ENCODE peak calls at places on chromosomes 5 and 9, in seven cellular contexts. L, A, P, N, E, M and O are unnamed samples.

GRCh38 chr5:147327421-147327820 is 92.6 kb downstream of the STK32A start:
- DNase-seq in M (no peak), E (no peak), A (no peak), L (no peak), P (no peak), N (no peak), O (no peak)

GRCh38 chr9:87505869-87506678 is 8.4 kb downstream of the DAPK1 start:
- DNase-seq in L (no peak), N (no peak), A (no peak), E (no peak), P (no peak), M (no peak), O (no peak)

GRCh38 chr9:121498150-121498486 is 1.5 kb downstream of the GGTA1 start:
- DNase-seq in A (peak), L (no peak), N (peak), M (peak), E (no peak), P (peak), O (no peak)

GRCh38 chr5:53645078-53645477 is 84.6 kb downstream of the NDUFS4 start:
- DNase-seq in A (no peak), E (no peak), N (no peak), L (no peak), M (no peak), P (no peak), O (no peak)

GRCh38 chr5:119860463-119860862 is 231.1 kb downstream of the FAM170A start:
- DNase-seq in A (no peak), M (no peak), E (no peak), L (no peak), P (no peak), N (no peak), O (no peak)

GRCh38 chr5:10611290-10611689 is 47.4 kb downstream of the ANKRD33B start:
- DNase-seq in M (no peak), A (peak), E (no peak), N (no peak), L (no peak), P (no peak), O (no peak)

GRCh38 chr5:129591508-129592160 is 131.5 kb downstream of the ADAMTS19 start:
- DNase-seq in M (no peak), A (no peak), L (no peak), P (no peak), N (peak), E (no peak), O (no peak)

GRCh38 chr9:19130436-19130835 is 3.1 kb upstream of the PLIN2 start:
- DNase-seq in L (no peak), M (no peak), N (no peak), A (no peak), E (no peak), P (no peak), O (no peak)

GRCh38 chr5:40221796-40222195 is 457.9 kb upstream of the PTGER4 start:
- DNase-seq in N (peak), P (no peak), A (peak), M (no peak), E (no peak), L (no peak), O (no peak)

GRCh38 chr5:683619-684481 is 9.3 kb downstream of the TPPP start:
- DNase-seq in A (no peak), M (no peak), N (no peak), P (no peak), L (no peak), E (peak), O (no peak)

GRCh38 chr9:9078301-9078700 is 1278.7 kb upstream of the DMAC1 start:
- DNase-seq in N (no peak), A (no peak), P (no peak), M (no peak), L (no peak), E (no peak), O (no peak)

GRCh38 chr5:39433123-39433522 is 8.3 kb upstream of the DAB2 start:
- DNase-seq in N (no peak), A (no peak), L (no peak), E (no peak), P (no peak), M (no peak), O (no peak)

GRCh38 chr9:132901859-132902831 is 23.4 kb downstream of the SPACA9 start:
- DNase-seq in P (peak), L (peak), M (peak), N (peak), E (peak), A (peak), O (peak)

GRCh38 chr9:36798350-36799065 is 225.8 kb downstream of the MELK start:
- DNase-seq in N (no peak), P (no peak), L (no peak), A (no peak), M (no peak), E (no peak), O (no peak)

GRCh38 chr9:133347515-133347984 is 381 bp downstream of the MED22 start:
- DNase-seq in M (no peak), A (peak), E (peak), N (no peak), L (peak), P (peak), O (peak)

GRCh38 chr9:137759117-137759516 is 118.5 kb upstream of the CACNA1B start:
- DNase-seq in M (no peak), E (no peak), A (no peak), N (no peak), P (no peak), L (no peak), O (no peak)

GRCh38 chr5:83007755-83008154 is 69.4 kb downstream of the TMEM167A start:
- DNase-seq in M (no peak), E (no peak), L (no peak), P (no peak), A (no peak), N (no peak), O (no peak)

GRCh38 chr5:1865486-1865885 is 17.2 kb downstream of the IRX4 start:
- DNase-seq in E (no peak), N (no peak), M (no peak), A (no peak), L (no peak), P (no peak), O (no peak)

GRCh38 chr9:120925535-120926396 is 830 bp downstream of the TRAF1 start:
- DNase-seq in A (peak), N (peak), P (peak), E (no peak), M (no peak), L (no peak), O (no peak)

GRCh38 chr9:90219548-90220118 is 423.0 kb downstream of the DIRAS2 start:
- DNase-seq in L (no peak), N (no peak), E (no peak), A (no peak), M (no peak), P (no peak), O (no peak)

GRCh38 chr9:128022886-128023285 is 42.1 kb upstream of the EEIG1 start:
- DNase-seq in P (peak), L (no peak), N (no peak), A (peak), E (no peak), M (no peak), O (no peak)

GRCh38 chr5:28234356-28234968 is 1196.1 kb upstream of the CDH9 start:
- DNase-seq in N (no peak), A (peak), E (no peak), P (no peak), M (no peak), L (no peak), O (no peak)

GRCh38 chr9:124695280-124695890 is 75.7 kb downstream of the NR6A1 start:
- DNase-seq in M (no peak), N (no peak), L (no peak), A (peak), P (no peak), E (no peak), O (no peak)

GRCh38 chr9:121447341-121447834 is 52.3 kb downstream of the GGTA1 start:
- DNase-seq in N (no peak), M (peak), L (no peak), E (no peak), P (peak), A (peak), O (no peak)

GRCh38 chr5:61332369-61332745 is 299 bp downstream of the ZSWIM6 start:
- DNase-seq in A (no peak), L (no peak), P (peak), E (no peak), M (no peak), N (no peak), O (no peak)

GRCh38 chr5:138212828-138213160 is 329 bp downstream of the CDC23 start:
- DNase-seq in E (no peak), N (no peak), A (no peak), M (no peak), P (peak), L (no peak), O (no peak)

GRCh38 chr9:119675951-119676350 is 306.7 kb upstream of the BRINP1 start:
- DNase-seq in A (no peak), E (no peak), L (no peak), N (no peak), M (no peak), P (no peak), O (no peak)

GRCh38 chr5:124951676-124952075 is 205.2 kb upstream of the ZNF608 start:
- DNase-seq in L (no peak), E (no peak), N (no peak), P (no peak), M (no peak), A (no peak), O (no peak)

GRCh38 chr5:674630-675011 is 18.5 kb downstream of the TPPP start:
- DNase-seq in L (no peak), N (no peak), E (peak), M (no peak), A (no peak), P (no peak), O (no peak)

GRCh38 chr9:109967651-109968331 is 187.8 kb downstream of the PALM2AKAP2 start:
- DNase-seq in N (no peak), M (no peak), E (no peak), A (no peak), L (no peak), P (no peak), O (no peak)

GRCh38 chr5:169723103-169723831 is 86.2 kb downstream of the DOCK2 start:
- DNase-seq in A (no peak), P (no peak), L (no peak), M (no peak), E (no peak), N (no peak), O (no peak)

DNA sequence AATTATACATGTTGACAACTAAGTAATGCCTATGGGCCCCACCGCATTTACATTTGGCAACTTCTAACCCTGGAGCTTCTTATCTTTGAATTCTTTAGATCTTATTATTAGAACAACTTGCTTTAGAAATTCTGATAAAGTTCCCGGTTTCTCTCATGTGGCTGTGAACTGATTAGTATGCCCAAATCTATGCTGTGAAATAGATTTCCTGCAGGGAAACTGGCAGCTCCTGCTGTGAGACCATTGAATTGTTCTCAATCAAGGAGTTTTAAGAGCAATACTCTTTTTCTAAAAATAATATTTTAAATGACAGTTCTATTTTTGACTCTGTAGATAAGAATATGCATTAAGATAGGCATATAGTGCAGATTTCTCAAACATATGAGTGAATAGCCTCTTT is 177.5 kb downstream of the GABRB2 start:
- DNase-seq in P (no peak), E (no peak), N (no peak), L (no peak), M (no peak), A (no peak), O (no peak)
- TF ChIP-seq CTCF in P (no peak), E (no peak), N (no peak), L (no peak), M (no peak), A (no peak), O (no peak)

GRCh38 chr9:97959585-97959984 is 21.6 kb upstream of the HEMGN start:
- DNase-seq in M (no peak), P (no peak), E (no peak), L (no peak), A (no peak), N (no peak), O (no peak)

GRCh38 chr9:97956365-97956764 is 18.4 kb upstream of the HEMGN start:
- DNase-seq in A (no peak), E (no peak), N (no peak), P (no peak), L (no peak), M (no peak), O (no peak)

GRCh38 chr9:97958812-97959511 is 21.0 kb upstream of the HEMGN start:
- DNase-seq in A (peak), N (peak), E (no peak), P (peak), M (no peak), L (no peak), O (no peak)

GRCh38 chr9:97954550-97954989 is 16.6 kb upstream of the HEMGN start:
- DNase-seq in A (peak), M (no peak), N (no peak), E (no peak), L (no peak), P (peak), O (no peak)
- TF ChIP-seq CTCF in A (peak), M (peak), N (peak), E (peak), L (peak), P (peak), O (peak)

DNA sequence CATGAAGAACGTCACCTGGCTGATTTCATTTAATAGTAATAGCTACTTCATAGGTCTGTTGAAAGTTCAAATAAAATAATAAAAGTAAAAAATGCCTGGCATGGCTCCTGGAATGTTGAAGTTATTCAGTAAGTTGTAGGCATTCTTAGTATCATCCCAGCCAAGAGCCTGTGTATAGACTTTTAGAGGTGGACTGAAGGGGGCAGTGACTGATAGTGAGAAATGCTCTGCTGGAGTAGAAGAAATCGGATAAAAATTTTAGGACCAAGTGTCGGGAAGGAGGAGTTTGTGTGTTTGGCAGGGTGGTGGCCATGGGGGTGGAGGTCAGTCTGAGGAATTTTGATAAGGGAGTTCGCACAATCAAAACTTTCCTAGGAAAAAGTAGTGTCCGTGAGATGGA is 3.6 kb downstream of the ZFP2 start:
- DNase-seq in M (no peak), A (no peak), E (no peak), N (no peak), P (no peak), L (no peak), O (no peak)
- TF ChIP-seq CTCF in M (no peak), A (no peak), E (no peak), N (no peak), P (peak), L (no peak), O (no peak)

GRCh38 chr5:81884871-81885270 is 87.0 kb upstream of the ATG10 start:
- DNase-seq in P (no peak), E (no peak), M (no peak), N (no peak), L (no peak), A (no peak), O (no peak)
- TF ChIP-seq CTCF in P (no peak), E (no peak), M (no peak), N (no peak), L (no peak), A (no peak), O (no peak)

DNA sequence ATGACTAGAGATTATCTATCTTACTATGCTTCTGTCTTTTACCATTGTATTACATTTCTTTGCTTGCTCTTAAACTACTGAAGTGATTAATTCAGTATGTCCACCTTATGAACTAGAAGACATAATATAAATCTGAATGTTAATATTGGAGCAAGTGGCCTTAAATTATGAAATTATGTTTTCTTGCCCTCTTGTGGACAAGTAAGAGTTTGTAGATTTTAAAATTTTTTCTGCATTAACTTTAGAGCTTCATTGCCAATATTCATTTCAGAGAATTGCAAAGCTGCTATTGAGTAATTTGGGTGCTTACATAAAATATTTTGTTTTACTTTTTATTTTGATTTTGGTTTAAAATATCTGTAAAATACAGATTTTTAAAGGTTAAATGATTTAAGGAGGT is 55.3 kb downstream of the RANBP17 start:
- DNase-seq in P (peak), E (no peak), M (no peak), A (no peak), L (no peak), N (no peak), O (no peak)
- TF ChIP-seq CTCF in P (peak), E (peak), M (no peak), A (no peak), L (no peak), N (no peak), O (peak)

GRCh38 chr5:143218563-143219170 is 184.8 kb downstream of the NR3C1 start:
- DNase-seq in P (no peak), L (no peak), N (no peak), A (no peak), M (no peak), E (no peak), O (no peak)
- TF ChIP-seq CTCF in P (no peak), L (no peak), N (no peak), A (no peak), M (no peak), E (no peak), O (no peak)

GRCh38 chr5:116037236-116037822 is 5.1 kb downstream of the ARL14EPL start:
- DNase-seq in E (no peak), P (peak), N (no peak), L (no peak), M (no peak), A (no peak), O (no peak)
- TF ChIP-seq CTCF in E (no peak), P (peak), N (no peak), L (no peak), M (peak), A (peak), O (no peak)

DNA sequence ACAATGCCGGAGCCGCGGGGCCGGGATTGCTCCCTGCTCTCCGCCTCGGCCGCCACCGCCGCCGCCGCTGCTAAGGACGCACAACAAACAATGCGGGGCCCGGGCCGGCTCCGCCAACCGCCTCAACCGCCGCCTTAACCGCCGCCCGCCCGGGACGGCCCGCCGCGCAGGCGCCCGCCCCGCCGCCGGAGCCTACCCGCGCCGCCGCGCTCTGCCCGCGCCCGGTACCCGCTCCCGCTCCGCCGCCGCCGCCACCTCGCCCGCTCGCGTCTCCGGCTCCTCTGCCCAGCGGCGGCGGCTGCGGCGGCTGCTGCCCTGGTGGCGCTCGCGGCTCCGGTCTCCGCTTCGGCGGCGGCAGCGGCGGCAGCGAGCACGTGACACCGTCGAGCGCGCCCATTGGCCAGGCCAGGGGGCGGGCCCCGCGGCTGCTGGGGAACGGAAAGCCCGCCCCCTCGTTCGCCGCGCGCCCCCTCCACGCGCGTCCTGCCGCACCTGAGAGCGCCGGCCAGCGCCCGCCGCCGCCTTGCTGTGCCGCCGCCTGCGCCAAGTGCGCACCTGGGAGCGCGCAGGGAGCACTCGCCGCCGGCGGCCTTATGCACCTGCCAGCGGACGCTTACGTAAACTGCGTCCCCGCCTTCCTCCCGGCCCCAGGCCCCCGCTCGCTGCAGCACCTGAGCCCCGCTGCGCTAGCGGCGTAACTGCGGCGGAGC is at the start of gene STRBP:
- DNase-seq in L (peak), P (peak), M (peak), A (peak), N (peak), E (peak), O (peak)
- TF ChIP-seq CTCF in L (no peak), P (no peak), M (no peak), A (no peak), N (no peak), E (no peak), O (no peak)

DNA sequence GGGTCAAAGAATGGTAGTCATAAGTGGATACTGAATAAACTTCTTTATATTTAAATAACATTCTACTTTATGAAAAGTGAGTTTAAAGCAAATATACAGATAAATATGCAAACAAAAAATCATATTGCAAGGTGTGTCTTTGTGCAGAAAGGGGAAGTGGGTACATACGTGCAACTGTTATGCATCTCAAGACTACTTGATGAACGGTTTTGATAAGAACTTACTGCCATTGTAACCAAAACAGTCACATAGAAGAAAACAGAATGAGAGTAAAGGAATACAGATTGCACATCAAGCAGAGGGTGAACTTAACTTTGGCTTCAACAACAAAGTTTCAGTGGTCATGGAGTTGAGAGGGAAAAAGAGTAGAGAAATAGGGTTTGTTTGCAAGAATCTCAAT is 9.9 kb downstream of the CAMK4 start:
- DNase-seq in L (no peak), M (no peak), E (no peak), N (no peak), P (no peak), A (no peak), O (no peak)
- TF ChIP-seq CTCF in L (no peak), M (no peak), E (no peak), N (no peak), P (no peak), A (no peak), O (no peak)